ENCODE peak calls at places on chromosomes 7 and 10, in four cellular contexts. G is small intestine, R is choroid plexus epithelial cell, D is activated T-cell treated with anti-CD3 and anti-CD28 coated beads for 1 hour. F is an unnamed sample.

GRCh38 chr7:32043688-32044087 is 26.5 kb downstream of the PDE1C start:
- DNase-seq in G (no peak), R (no peak), D (no peak), F (peak; percentile 28)

GRCh38 chr10:18376650-18377049 is 236.4 kb downstream of the CACNB2 start:
- DNase-seq in G (no peak), D (no peak), R (no peak), F (no peak)

GRCh38 chr10:53489331-53489730 is 716.7 kb upstream of the MBL2 start:
- DNase-seq in G (no peak), D (no peak), R (no peak), F (no peak)

GRCh38 chr7:99631311-99632109 is 14.8 kb downstream of the ZSCAN25 start:
- DNase-seq in D (no peak), G (no peak), R (peak; percentile 49), F (peak; percentile 60)

GRCh38 chr10:131396108-131397010 is 84.8 kb upstream of the TCERG1L start:
- DNase-seq in G (no peak), D (no peak), R (no peak), F (peak; percentile 6)

GRCh38 chr7:71131753-71132520 is at the start of gene GALNT17:
- DNase-seq in G (no peak), D (no peak), R (no peak), F (no peak)

GRCh38 chr7:93178213-93178612 is 30.0 kb upstream of the SAMD9L start:
- DNase-seq in R (peak; percentile 36), D (no peak), G (peak; percentile 13), F (peak; percentile 26)

GRCh38 chr7:18590744-18591340 is 95.3 kb downstream of the HDAC9 start:
- DNase-seq in G (no peak), D (no peak), R (peak; percentile 87), F (peak; percentile 53)

GRCh38 chr10:93245772-93246171 is 172.1 kb downstream of the CYP26A1 start:
- DNase-seq in D (no peak), G (no peak), R (peak; percentile 54), F (no peak)

GRCh38 chr10:97059006-97059871 is 126.5 kb downstream of the SLIT1 start:
- DNase-seq in D (no peak), G (no peak), R (no peak), F (no peak)

GRCh38 chr10:96719205-96719604 is 1.1 kb downstream of the PIK3AP1 start:
- DNase-seq in G (no peak), R (no peak), D (no peak), F (peak; percentile 18)

GRCh38 chr7:3042861-3043489 is 692 bp downstream of the CARD11 start:
- DNase-seq in R (no peak), D (peak; percentile 55), G (peak; percentile 29), F (no peak)

GRCh38 chr10:112637901-112638300 is 190.9 kb downstream of the VTI1A start:
- DNase-seq in R (no peak), G (no peak), D (no peak), F (no peak)

GRCh38 chr10:70115948-70116682 is 16.5 kb downstream of the AIFM2 start:
- DNase-seq in G (peak; percentile 72), R (peak; percentile 41), D (peak; percentile 37), F (peak; percentile 72)

GRCh38 chr7:71784781-71785180 is 627.4 kb downstream of the CALN1 start:
- DNase-seq in G (no peak), R (no peak), D (no peak), F (no peak)

GRCh38 chr10:119341236-119342016 is 134.1 kb downstream of the GRK5 start:
- DNase-seq in G (peak; percentile 67), D (peak; percentile 21), R (peak; percentile 91), F (peak; percentile 37)

GRCh38 chr10:3470191-3470590 is 297.6 kb upstream of the PITRM1 start:
- DNase-seq in R (no peak), G (no peak), D (no peak), F (no peak)

GRCh38 chr7:120864146-120864920 is 6.4 kb upstream of the TSPAN12 start:
- DNase-seq in D (no peak), G (no peak), R (no peak), F (no peak)

GRCh38 chr7:130593033-130593432 is 75.5 kb downstream of the COPG2 start:
- DNase-seq in G (no peak), D (no peak), R (peak; percentile 2), F (no peak)

GRCh38 chr10:70664702-70665195 is 7.6 kb upstream of the ADAMTS14 start:
- DNase-seq in G (no peak), D (no peak), R (peak; percentile 98), F (no peak)

GRCh38 chr7:117762055-117762454 is 111.2 kb downstream of the CTTNBP2 start:
- DNase-seq in D (no peak), R (no peak), G (no peak), F (no peak)

GRCh38 chr10:72702868-72703581 is 11.1 kb downstream of the MCU start:
- DNase-seq in G (peak; percentile 29), D (no peak), R (peak; percentile 72), F (no peak)